ENCODE peak calls at places on chromosomes 7 and 10, in seven cellular contexts. R is SW480; B is chondrocyte; T is fibroblast of pulmonary artery; O is naive thymus-derived CD8-positive, alpha-beta T cell; V is fibroblast of the aortic adventitia; P is stimulated activated naive CD8-positive, alpha-beta T cell treated with anti-CD3 and anti-CD28 coated beads, Interleukin-15, amount 100 ng/mL, for 72 hours. K is an unnamed sample.

GRCh38 chr10:13891542-13892431 is 305.0 kb downstream of the PRPF18 start:
- DNase-seq in R (no peak), B (no peak), T (no peak), O (no peak), V (no peak), P (no peak), K (no peak)

GRCh38 chr7:124893140-124893810 is 36.4 kb downstream of the POT1 start:
- DNase-seq in R (no peak), B (no peak), T (no peak), O (no peak), V (peak; percentile 16), P (no peak), K (no peak)

GRCh38 chr10:52818019-52818418 is 45.4 kb upstream of the MBL2 start:
- DNase-seq in R (peak; percentile 81), B (no peak), T (peak; percentile 61), O (no peak), V (peak; percentile 14), P (no peak), K (no peak)

GRCh38 chr10:77463967-77464745 is 173.5 kb downstream of the KCNMA1 start:
- DNase-seq in R (no peak), B (no peak), T (peak; percentile 7), O (no peak), V (peak; percentile 25), P (no peak), K (no peak)

GRCh38 chr10:126226205-126226604 is 162.1 kb downstream of the ADAM12 start:
- DNase-seq in R (no peak), B (no peak), T (no peak), O (no peak), V (no peak), P (no peak), K (no peak)

GRCh38 chr7:101381549-101381948 is 18.9 kb downstream of the COL26A1 start:
- DNase-seq in R (no peak), B (no peak), T (no peak), O (no peak), V (no peak), P (no peak), K (no peak)

GRCh38 chr7:97016392-97017196 is 8.0 kb downstream of the DLX5 start:
- DNase-seq in R (peak; percentile 91), B (no peak), T (no peak), O (no peak), V (no peak), P (no peak), K (no peak)

GRCh38 chr7:145850636-145851035 is 266.0 kb upstream of the CNTNAP2 start:
- DNase-seq in R (no peak), B (no peak), T (no peak), O (no peak), V (no peak), P (no peak), K (no peak)

GRCh38 chr7:157140118-157140905 is 1.6 kb downstream of the UBE3C start:
- DNase-seq in R (no peak), B (no peak), T (no peak), O (peak; percentile 26), V (no peak), P (no peak), K (no peak)

GRCh38 chr7:28128608-28129007 is 52.0 kb downstream of the JAZF1 start:
- DNase-seq in R (no peak), B (no peak), T (peak; percentile 58), O (no peak), V (peak; percentile 66), P (no peak), K (no peak)

GRCh38 chr10:34504534-34504933 is 310.6 kb downstream of the PARD3 start:
- DNase-seq in R (no peak), B (no peak), T (peak; percentile 50), O (no peak), V (peak; percentile 59), P (no peak), K (peak; percentile 27)

GRCh38 chr10:99930731-99931550 is 78.8 kb downstream of the DNMBP start:
- DNase-seq in R (peak; percentile 70), B (no peak), T (no peak), O (no peak), V (no peak), P (no peak), K (peak; percentile 92)

GRCh38 chr10:6072215-6072941 is 10.2 kb upstream of the IL2RA start:
- DNase-seq in R (no peak), B (no peak), T (no peak), O (no peak), V (no peak), P (no peak), K (no peak)

GRCh38 chr10:35961501-35961900 is 319.4 kb upstream of the FZD8 start:
- DNase-seq in R (no peak), B (no peak), T (peak; percentile 24), O (no peak), V (peak; percentile 50), P (no peak), K (no peak)

GRCh38 chr10:43396928-43397624 is 11.9 kb downstream of the HNRNPF start:
- DNase-seq in R (peak; percentile 93), B (peak; percentile 95), T (peak; percentile 79), O (peak; percentile 60), V (peak; percentile 63), P (peak; percentile 85), K (peak; percentile 90)

GRCh38 chr10:42938351-42938750 is 138.5 kb upstream of the RET start:
- DNase-seq in R (no peak), B (peak; percentile 66), T (no peak), O (no peak), V (no peak), P (no peak), K (no peak)

GRCh38 chr7:13639416-13639815 is 350.1 kb downstream of the ETV1 start:
- DNase-seq in R (no peak), B (no peak), T (peak; percentile 4), O (no peak), V (no peak), P (no peak), K (no peak)

GRCh38 chr10:24213881-24214280 is 4.9 kb downstream of the KIAA1217 start:
- DNase-seq in R (no peak), B (no peak), T (no peak), O (no peak), V (no peak), P (no peak), K (no peak)

GRCh38 chr7:129390314-129390713 is 43.9 kb upstream of the STRIP2 start:
- DNase-seq in R (no peak), B (no peak), T (no peak), O (no peak), V (no peak), P (no peak), K (no peak)

GRCh38 chr10:122301055-122301810 is 30.1 kb downstream of the BTBD16 start:
- DNase-seq in R (peak; percentile 84), B (peak; percentile 87), T (peak; percentile 89), O (no peak), V (peak; percentile 78), P (no peak), K (no peak)

GRCh38 chr10:93180402-93181040 is 106.8 kb downstream of the CYP26A1 start:
- DNase-seq in R (no peak), B (no peak), T (peak; percentile 46), O (no peak), V (peak; percentile 73), P (no peak), K (no peak)

GRCh38 chr10:75358835-75359421 is 42.6 kb downstream of the ZNF503 start:
- DNase-seq in R (peak; percentile 77), B (no peak), T (peak; percentile 59), O (no peak), V (peak; percentile 86), P (no peak), K (no peak)

GRCh38 chr10:90032519-90032918 is 331.1 kb downstream of the KIF20B start:
- DNase-seq in R (no peak), B (no peak), T (no peak), O (no peak), V (no peak), P (no peak), K (no peak)

GRCh38 chr10:58672855-58673254 is 160.2 kb downstream of the BICC1 start:
- DNase-seq in R (no peak), B (no peak), T (peak; percentile 54), O (no peak), V (peak; percentile 53), P (no peak), K (no peak)

GRCh38 chr7:17144313-17144712 is 154.1 kb upstream of the AHR start:
- DNase-seq in R (no peak), B (no peak), T (no peak), O (no peak), V (peak; percentile 13), P (peak; percentile 49), K (no peak)

GRCh38 chr10:78914060-78914378 is 154.7 kb upstream of the ZMIZ1 start:
- DNase-seq in R (no peak), B (peak; percentile 40), T (no peak), O (no peak), V (no peak), P (no peak), K (no peak)

GRCh38 chr7:50227623-50228618 is 76.6 kb upstream of the IKZF1 start:
- DNase-seq in R (no peak), B (no peak), T (no peak), O (no peak), V (no peak), P (no peak), K (no peak)

GRCh38 chr10:80046629-80047441 is 31.6 kb upstream of the TMEM254 start:
- DNase-seq in R (peak; percentile 60), B (no peak), T (peak; percentile 74), O (peak; percentile 65), V (peak; percentile 66), P (peak; percentile 62), K (peak; percentile 81)

GRCh38 chr10:44972874-44973306 is 5.7 kb downstream of the DEPP1 start:
- DNase-seq in R (no peak), B (no peak), T (no peak), O (no peak), V (no peak), P (no peak), K (peak; percentile 55)

GRCh38 chr10:89887830-89888229 is 186.4 kb downstream of the KIF20B start:
- DNase-seq in R (no peak), B (no peak), T (no peak), O (no peak), V (peak; percentile 13), P (no peak), K (no peak)